ENCODE peak calls at places on chromosomes 6 and 20, in four cellular contexts. L is cardiac fibroblast; E is gastrocnemius medialis; D is CD8-positive, alpha-beta T cell. C is an unnamed sample.

GRCh38 chr20:59120919-59121318 is 42.7 kb upstream of the ZNF831 start:
- DNase-seq in L (no peak), E (no peak), D (no peak), C (peak)

GRCh38 chr6:89818977-89819335 is 638 bp downstream of the MDN1 start:
- DNase-seq in L (peak), E (no peak), D (peak), C (no peak)

GRCh38 chr20:24763386-24764026 is 185.6 kb upstream of the CST7 start:
- DNase-seq in L (no peak), E (no peak), D (peak), C (peak)

GRCh38 chr20:59807909-59808728 is 125.3 kb downstream of the SYCP2 start:
- DNase-seq in L (no peak), E (no peak), D (no peak), C (no peak)

GRCh38 chr6:39102024-39102820 is 12.8 kb downstream of the SAYSD1 start:
- DNase-seq in L (peak), E (no peak), D (no peak), C (no peak)

GRCh38 chr6:73520688-73521350 is at the start of gene EEF1A1:
- DNase-seq in L (peak), E (peak), D (peak), C (peak)

GRCh38 chr20:40562031-40562430 is 127.0 kb downstream of the MAFB start:
- DNase-seq in L (peak), E (no peak), D (no peak), C (no peak)

GRCh38 chr6:148840256-148840655 is 93.4 kb downstream of the UST start:
- DNase-seq in L (no peak), E (no peak), D (no peak), C (no peak)

GRCh38 chr6:111087871-111088667 is 766 bp downstream of the SLC16A10 start:
- DNase-seq in L (no peak), E (peak), D (peak), C (no peak)

GRCh38 chr6:25014806-25015560 is 79.2 kb upstream of the RIPOR2 start:
- DNase-seq in L (peak), E (peak), D (no peak), C (no peak)

GRCh38 chr20:43022568-43022967 is 167.1 kb downstream of the PTPRT start:
- DNase-seq in L (no peak), E (no peak), D (no peak), C (no peak)

GRCh38 chr6:43950206-43950605 is 177.0 kb downstream of the MRPL14 start:
- DNase-seq in L (no peak), E (no peak), D (peak), C (no peak)

DNA sequence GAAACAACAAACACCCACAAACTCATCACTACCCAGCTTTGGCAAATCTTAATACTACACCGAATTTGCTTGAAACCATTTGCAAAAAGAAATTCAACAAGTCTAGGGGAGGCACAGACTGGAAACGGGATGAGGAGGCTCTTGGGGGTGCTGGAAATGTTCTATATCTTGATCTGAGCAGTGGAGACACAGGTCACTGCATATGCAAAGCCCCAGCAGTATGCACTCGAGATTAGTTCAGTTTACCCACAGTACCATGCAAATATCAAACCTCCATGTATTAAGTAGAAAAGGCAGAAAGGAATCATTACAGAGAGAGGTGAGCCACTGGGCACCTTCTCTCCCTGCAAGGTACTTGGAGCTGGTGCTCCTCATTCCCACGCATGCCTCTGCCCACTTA is 75.9 kb downstream of the PREX1 start:
- DNase-seq in L (no peak), E (no peak), D (no peak), C (no peak)
- H3K4me3 ChIP-seq in L (no peak), E (no peak), D (peak), C (no peak)

DNA sequence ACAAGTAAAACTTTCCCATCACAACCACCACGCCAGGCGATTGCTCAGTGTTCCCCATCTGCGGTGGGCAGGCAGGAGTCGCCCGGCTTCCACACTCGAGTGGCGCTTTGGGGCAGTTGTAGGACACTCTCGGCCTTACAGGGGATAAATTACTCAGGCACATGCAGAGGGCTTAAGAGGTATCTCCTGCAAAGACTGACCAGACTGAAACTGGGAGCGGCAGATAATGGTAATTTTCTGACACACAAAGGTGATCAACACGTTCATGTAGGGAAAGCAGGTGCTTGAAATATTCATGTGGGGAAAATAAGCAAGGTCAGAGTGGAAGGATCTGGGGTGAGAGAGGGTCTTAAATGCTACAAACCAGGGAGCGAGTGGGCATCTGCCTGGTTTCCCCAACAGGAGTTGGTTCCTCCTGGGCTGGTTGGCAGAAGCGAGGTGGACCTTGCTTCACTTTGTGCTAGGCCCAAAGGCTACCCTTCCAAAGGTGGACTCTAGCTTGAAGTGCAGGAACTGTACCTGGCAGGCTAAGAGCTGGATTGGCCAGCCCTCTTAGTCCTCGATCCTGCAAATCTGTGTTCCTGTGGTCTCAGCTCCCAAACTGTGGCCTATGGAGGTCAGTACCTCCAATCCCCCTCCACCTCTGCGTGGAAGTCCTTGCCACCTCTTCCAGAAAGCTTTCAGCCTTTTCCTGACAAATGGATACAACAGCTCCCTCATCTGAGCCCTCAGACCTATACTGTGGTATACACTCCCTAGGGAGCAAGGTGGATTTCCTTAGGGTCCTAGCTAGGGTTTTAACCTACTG is 16.7 kb downstream of the PLAGL2 start:
- DNase-seq in L (no peak), E (no peak), D (no peak), C (no peak)
- H3K4me3 ChIP-seq in L (peak), E (peak), D (peak), C (peak)

GRCh38 chr6:137236581-137237355 is 17.6 kb upstream of the IFNGR1 start:
- DNase-seq in L (no peak), E (no peak), D (no peak), C (no peak)
- H3K4me3 ChIP-seq in L (no peak), E (no peak), D (no peak), C (no peak)

DNA sequence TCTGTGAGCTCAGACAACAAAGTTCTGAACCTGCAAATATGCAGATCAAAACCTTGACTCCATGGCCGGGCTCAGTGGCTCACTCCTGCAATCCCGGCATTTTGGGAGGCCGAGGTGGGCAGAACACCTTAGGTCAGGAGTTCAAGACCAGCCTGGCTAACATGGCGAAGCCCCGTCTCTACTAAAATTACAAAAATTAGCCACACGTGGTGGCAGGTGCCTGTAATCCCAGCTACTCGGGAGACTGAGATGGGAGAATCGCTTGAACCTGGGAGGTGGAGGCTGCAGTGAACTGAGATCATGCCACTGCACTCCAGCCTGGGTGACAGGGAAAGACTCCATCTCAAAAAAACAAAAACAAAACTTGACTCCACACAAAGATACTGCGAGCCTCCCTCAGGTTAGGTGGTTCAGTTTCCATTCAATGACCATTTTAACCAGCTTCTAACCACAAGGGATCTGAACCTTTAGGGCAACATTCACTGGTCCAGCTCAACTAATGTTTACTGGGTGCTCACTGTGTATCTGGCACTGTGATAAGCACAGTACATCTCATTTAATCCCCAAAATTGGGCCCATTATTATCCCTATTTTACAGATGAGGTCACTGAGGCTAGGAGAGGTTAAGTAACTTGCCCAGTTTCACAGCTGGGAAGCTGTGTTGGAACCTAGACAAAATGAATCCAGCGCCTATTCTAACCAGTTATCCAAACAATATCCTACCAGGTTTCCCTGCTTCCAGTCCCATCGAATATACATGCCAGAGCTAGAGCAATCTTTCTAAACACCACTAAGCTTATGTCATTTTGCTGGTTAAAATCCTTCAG is 1.8 kb downstream of the SNRPB start:
- DNase-seq in L (peak), E (no peak), D (no peak), C (no peak)
- H3K4me3 ChIP-seq in L (peak), E (peak), D (no peak), C (peak)

GRCh38 chr6:31622678-31623077 is 2.2 kb downstream of the PRRC2A start:
- DNase-seq in L (no peak), E (no peak), D (no peak), C (no peak)
- H3K4me3 ChIP-seq in L (no peak), E (no peak), D (no peak), C (no peak)

DNA sequence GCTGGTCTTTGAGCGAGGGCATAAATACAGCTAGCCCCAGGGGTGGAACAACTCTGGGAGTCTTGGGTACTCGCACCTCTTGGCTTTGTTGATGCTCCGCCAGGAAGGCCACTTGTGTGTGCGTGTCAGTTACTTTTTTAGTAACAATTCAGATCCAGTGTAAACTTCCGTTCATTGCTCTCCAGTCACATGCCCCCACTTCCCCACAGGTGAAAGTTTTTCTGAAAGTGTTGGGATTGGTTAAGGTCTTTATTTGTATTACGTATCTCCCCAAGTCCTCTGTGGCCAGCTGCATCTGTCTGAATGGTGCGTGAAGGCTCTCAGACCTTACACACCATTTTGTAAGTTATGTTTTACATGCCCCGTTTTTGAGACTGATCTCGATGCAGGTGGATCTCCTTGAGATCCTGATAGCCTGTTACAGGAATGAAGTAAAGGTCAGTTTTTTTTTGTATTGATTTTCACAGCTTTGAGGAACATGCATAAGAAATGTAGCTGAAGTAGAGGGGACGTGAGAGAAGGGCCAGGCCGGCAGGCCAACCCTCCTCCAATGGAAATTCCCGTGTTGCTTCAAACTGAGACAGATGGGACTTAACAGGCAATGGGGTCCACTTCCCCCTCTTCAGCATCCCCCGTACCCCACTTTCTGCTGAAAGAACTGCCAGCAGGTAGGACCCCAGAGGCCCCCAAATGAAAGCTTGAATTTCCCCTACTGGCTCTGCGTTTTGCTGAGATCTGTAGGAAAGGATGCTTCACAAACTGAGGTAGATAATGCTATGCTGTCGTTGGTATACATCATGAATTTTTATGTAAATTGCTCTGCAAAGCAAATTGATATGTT is 19.2 kb downstream of the IRF4 start:
- DNase-seq in L (no peak), E (no peak), D (no peak), C (no peak)
- H3K4me3 ChIP-seq in L (no peak), E (no peak), D (no peak), C (no peak)

DNA sequence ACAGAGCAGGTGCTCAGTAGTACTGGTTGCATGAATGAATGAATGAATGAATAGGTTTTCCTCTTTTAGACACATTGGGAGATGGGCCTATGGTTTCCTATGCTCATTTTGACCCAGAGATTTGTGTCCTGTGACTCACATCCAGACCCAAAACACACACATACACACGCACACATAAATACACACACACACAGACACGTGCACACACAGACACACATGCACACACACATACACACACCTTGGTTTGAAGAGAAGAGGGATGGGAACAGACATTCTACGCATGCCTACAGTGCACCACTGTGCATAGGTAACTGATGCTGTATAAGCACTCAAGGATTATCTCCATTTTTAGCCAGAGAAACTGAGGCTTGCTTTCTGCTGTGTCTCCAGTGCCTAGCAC is 4.1 kb downstream of the JPH2 start:
- DNase-seq in L (no peak), E (no peak), D (no peak), C (no peak)
- H3K4me3 ChIP-seq in L (no peak), E (peak), D (no peak), C (peak)

C was measured in ascending aorta.